ENCODE peak calls at places on chromosomes 13 and 19, in five cellular contexts. J is astrocyte of the hippocampus, H is nephron progenitor cell, C is RPMI8226, S is islet precursor cell. Z is an unnamed sample.

GRCh38 chr13:22793598-22794134 is 387.1 kb upstream of the SGCG start:
- DNase-seq in J (peak), H (peak), C (no peak), S (peak), Z (peak)

GRCh38 chr13:113453962-113454361 is 674 bp upstream of the ADPRHL1 start:
- DNase-seq in J (peak), H (no peak), C (no peak), S (no peak), Z (peak)

GRCh38 chr19:50147462-50148423 is 15.3 kb downstream of the IZUMO2 start:
- DNase-seq in J (peak), H (peak), C (peak), S (peak), Z (peak)

GRCh38 chr13:63288576-63288975 is 1872.9 kb upstream of the PCDH20 start:
- DNase-seq in J (no peak), H (no peak), C (no peak), S (no peak), Z (no peak)

GRCh38 chr13:99655351-99656091 is 154.2 kb downstream of the TM9SF2 start:
- DNase-seq in J (peak), H (no peak), C (no peak), S (no peak), Z (no peak)

GRCh38 chr13:90633849-90634248 is 713.6 kb upstream of the MIR17HG start:
- DNase-seq in J (no peak), H (no peak), C (no peak), S (no peak), Z (no peak)

GRCh38 chr19:56670961-56671612 is 470 bp downstream of the ZNF835 start:
- DNase-seq in J (no peak), H (no peak), C (peak), S (no peak), Z (no peak)

GRCh38 chr13:103772576-103772975 is 706.4 kb upstream of the SLC10A2 start:
- DNase-seq in J (no peak), H (no peak), C (peak), S (no peak), Z (no peak)

GRCh38 chr19:281156-281853 is 9.9 kb downstream of the PLPP2 start:
- DNase-seq in J (no peak), H (no peak), C (no peak), S (peak), Z (no peak)

GRCh38 chr13:44035400-44035799 is 155.7 kb downstream of the LACC1 start:
- DNase-seq in J (no peak), H (no peak), C (no peak), S (no peak), Z (no peak)

GRCh38 chr13:41456768-41457588 is at the start of gene RGCC:
- DNase-seq in J (peak), H (peak), C (no peak), S (peak), Z (peak)

GRCh38 chr19:45613926-45614725 is 12.1 kb upstream of the GPR4 start:
- DNase-seq in J (peak), H (no peak), C (no peak), S (no peak), Z (peak)

GRCh38 chr19:57241181-57241580 is 749 bp downstream of the ZNF805 start:
- DNase-seq in J (peak), H (no peak), C (no peak), S (no peak), Z (peak)

GRCh38 chr13:33676700-33677048 is 141.3 kb upstream of the RFC3 start:
- DNase-seq in J (peak), H (peak), C (peak), S (no peak), Z (peak)

GRCh38 chr19:21835810-21836444 is at the start of gene ZNF43:
- DNase-seq in J (peak), H (peak), C (peak), S (peak), Z (peak)

GRCh38 chr13:39578821-39579291 is 24.1 kb downstream of the LHFPL6 start:
- DNase-seq in J (no peak), H (no peak), C (no peak), S (no peak), Z (no peak)

GRCh38 chr13:46062190-46062589 is 9.6 kb upstream of the ZC3H13 start:
- DNase-seq in J (no peak), H (no peak), C (no peak), S (no peak), Z (no peak)

GRCh38 chr19:11692127-11692790 is 46.5 kb downstream of the ZNF823 start:
- DNase-seq in J (no peak), H (no peak), C (no peak), S (no peak), Z (no peak)

GRCh38 chr19:14517840-14518505 is at the start of gene DNAJB1:
- DNase-seq in J (peak), H (peak), C (peak), S (peak), Z (peak)

GRCh38 chr19:1618157-1619093 is 13.2 kb upstream of the UQCR11 start:
- DNase-seq in J (peak), H (no peak), C (peak), S (peak), Z (peak)

GRCh38 chr19:46732172-46732938 is 13.5 kb upstream of the FKRP start:
- DNase-seq in J (peak), H (no peak), C (no peak), S (no peak), Z (no peak)

GRCh38 chr13:64723735-64724134 is 2506.4 kb downstream of the PCDH9 start:
- DNase-seq in J (peak), H (no peak), C (no peak), S (peak), Z (peak)

GRCh38 chr13:90867336-90867683 is 480.2 kb upstream of the MIR17HG start:
- DNase-seq in J (peak), H (peak), C (peak), S (peak), Z (peak)

GRCh38 chr13:113879506-113880360 is 15.9 kb upstream of the GAS6 start:
- DNase-seq in J (no peak), H (no peak), C (peak), S (no peak), Z (no peak)

GRCh38 chr13:39603424-39603947 is 493 bp upstream of the LHFPL6 start:
- DNase-seq in J (peak), H (peak), C (no peak), S (peak), Z (peak)

GRCh38 chr13:51230473-51231105 is 8.4 kb downstream of the FAM124A start:
- DNase-seq in J (peak), H (no peak), C (no peak), S (no peak), Z (peak)

GRCh38 chr19:2574971-2575630 is 99.2 kb downstream of the GADD45B start:
- DNase-seq in J (no peak), H (no peak), C (no peak), S (no peak), Z (no peak)

GRCh38 chr13:97583884-97584497 is 150.0 kb downstream of the RAP2A start:
- DNase-seq in J (no peak), H (no peak), C (no peak), S (no peak), Z (no peak)

GRCh38 chr13:70568571-70568970 is 460.3 kb upstream of the KLHL1 start:
- DNase-seq in J (peak), H (peak), C (peak), S (no peak), Z (peak)

GRCh38 chr19:48623556-48624066 is 4.3 kb downstream of the SPHK2 start:
- DNase-seq in J (no peak), H (no peak), C (no peak), S (no peak), Z (no peak)

GRCh38 chr13:24834902-24835510 is 71.0 kb downstream of the RNF17 start:
- DNase-seq in J (no peak), H (no peak), C (peak), S (no peak), Z (no peak)

GRCh38 chr13:106318941-106319411 is 216.5 kb downstream of the EFNB2 start:
- DNase-seq in J (peak), H (no peak), C (no peak), S (peak), Z (peak)

GRCh38 chr19:33395561-33396550 is 22.3 kb downstream of the CEBPG start:
- DNase-seq in J (peak), H (no peak), C (no peak), S (no peak), Z (peak)

GRCh38 chr19:11230621-11231386 is 8.6 kb upstream of the ANGPTL8 start:
- DNase-seq in J (no peak), H (no peak), C (no peak), S (no peak), Z (no peak)

GRCh38 chr13:44601596-44601995 is 25.5 kb upstream of the TSC22D1 start:
- DNase-seq in J (no peak), H (no peak), C (no peak), S (peak), Z (no peak)

GRCh38 chr13:20953245-20953931 is 50.8 kb upstream of the XPO4 start:
- DNase-seq in J (no peak), H (no peak), C (no peak), S (no peak), Z (no peak)

Z was measured in cardiac muscle cell.